ENCODE peak calls at places on chromosomes 3 and 15, in seven cellular contexts. H is fibroblast of mammary gland, X is thyroid gland, B is A549, V is fibroblast of lung, M is bronchial epithelial cell, E is IMR-90. Y is an unnamed sample.

GRCh38 chr3:132654190-132654589 is 5.4 kb downstream of the ACAD11 start:
- DNase-seq in X (no peak), B (no peak), V (no peak), E (no peak), M (no peak), H (peak), Y (no peak)

GRCh38 chr15:78207641-78208340 is 26.6 kb downstream of the ACSBG1 start:
- DNase-seq in V (no peak), B (no peak), X (no peak), E (no peak), M (no peak), H (no peak), Y (no peak)

GRCh38 chr3:89113887-89114840 is 6.7 kb downstream of the EPHA3 start:
- DNase-seq in B (no peak), H (peak), M (peak), E (peak), V (peak), X (peak), Y (peak)

GRCh38 chr3:40387895-40388254 is 891 bp downstream of the ENTPD3 start:
- DNase-seq in M (no peak), H (no peak), V (no peak), B (no peak), X (peak), E (no peak), Y (no peak)

GRCh38 chr15:97084650-97085049 is 754.1 kb downstream of the NR2F2 start:
- DNase-seq in X (no peak), E (no peak), V (peak), H (peak), M (no peak), B (no peak), Y (peak)

GRCh38 chr3:45082139-45082538 is 56.0 kb downstream of the CLEC3B start:
- DNase-seq in M (no peak), V (peak), X (no peak), H (peak), B (no peak), E (peak), Y (peak)

GRCh38 chr3:123605789-123606234 is 21.0 kb upstream of the HACD2 start:
- DNase-seq in B (peak), M (peak), E (no peak), V (peak), X (no peak), H (peak), Y (no peak)

GRCh38 chr3:89617706-89618105 is 510.3 kb downstream of the EPHA3 start:
- DNase-seq in B (no peak), X (no peak), H (peak), E (peak), M (peak), V (no peak), Y (no peak)

GRCh38 chr15:39969871-39970270 is 36.0 kb downstream of the EIF2AK4 start:
- DNase-seq in V (peak), M (peak), H (peak), X (no peak), B (no peak), E (peak), Y (peak)

GRCh38 chr15:96028620-96029019 is 301.9 kb upstream of the NR2F2 start:
- DNase-seq in E (no peak), M (no peak), B (no peak), X (no peak), H (no peak), V (no peak), Y (no peak)

GRCh38 chr15:27564656-27565055 is 534.5 kb downstream of the OCA2 start:
- DNase-seq in M (no peak), V (no peak), E (no peak), X (no peak), H (no peak), B (no peak), Y (no peak)

GRCh38 chr15:65653341-65653740 is 31.6 kb downstream of the SLC24A1 start:
- DNase-seq in V (peak), B (no peak), E (peak), H (peak), M (peak), X (no peak), Y (peak)

GRCh38 chr3:38349684-38350359 is 3.2 kb downstream of the XYLB start:
- DNase-seq in M (peak), E (peak), V (peak), B (no peak), H (peak), X (no peak), Y (no peak)

GRCh38 chr15:45943255-45943654 is 308.4 kb downstream of the SQOR start:
- DNase-seq in B (no peak), V (no peak), H (no peak), X (no peak), E (no peak), M (peak), Y (no peak)

GRCh38 chr15:31782951-31783350 is 247.4 kb upstream of the CHRNA7 start:
- DNase-seq in H (no peak), V (no peak), M (no peak), B (no peak), E (no peak), X (no peak), Y (no peak)

GRCh38 chr15:59062985-59063384 is 42.0 kb upstream of the CCNB2 start:
- DNase-seq in X (no peak), B (no peak), H (peak), V (no peak), E (no peak), M (no peak), Y (peak)

GRCh38 chr3:3087279-3087678 is 22.9 kb downstream of the IL5RA start:
- DNase-seq in M (no peak), X (no peak), V (no peak), E (no peak), B (no peak), H (no peak), Y (no peak)

GRCh38 chr15:39623550-39623931 is 42.7 kb downstream of the THBS1 start:
- DNase-seq in M (no peak), E (no peak), V (no peak), B (no peak), X (no peak), H (no peak), Y (no peak)

GRCh38 chr15:70974004-70974832 is 81.6 kb downstream of the LRRC49 start:
- DNase-seq in V (peak), B (peak), H (peak), M (peak), E (peak), X (no peak), Y (peak)

DNA sequence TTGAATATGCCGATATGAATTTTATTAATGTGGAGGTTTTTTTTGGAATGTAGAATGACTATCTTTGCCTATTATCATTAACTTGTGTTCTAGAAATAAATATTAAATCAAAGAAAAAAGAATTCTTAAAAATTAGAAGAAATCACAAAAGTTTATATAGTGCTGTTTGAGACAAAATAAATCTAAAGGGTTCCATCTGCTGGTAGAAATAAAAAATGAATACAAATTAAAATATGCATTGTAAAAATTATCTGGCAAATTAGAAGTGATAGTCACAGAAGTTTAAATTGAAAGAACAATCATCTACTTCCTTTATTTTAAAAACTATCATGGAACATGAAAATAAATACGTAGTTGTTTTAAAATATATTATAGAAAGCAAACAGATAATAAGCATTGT is 22.7 kb upstream of the ZBTB20 start:
- DNase-seq in V (no peak), E (no peak), B (no peak), H (no peak), X (no peak), M (peak), Y (peak)
- TF ChIP-seq CTCF in V (no peak), E (peak), B (peak), H (peak), X (peak), M (no peak), Y (peak)

GRCh38 chr3:185215873-185216586 is 37.8 kb downstream of the EHHADH start:
- DNase-seq in M (peak), E (peak), H (peak), V (no peak), B (no peak), X (no peak), Y (peak)
- H3K4me3 ChIP-seq in M (no peak), E (no peak), H (no peak), V (no peak), B (no peak), X (peak), Y (peak)

DNA sequence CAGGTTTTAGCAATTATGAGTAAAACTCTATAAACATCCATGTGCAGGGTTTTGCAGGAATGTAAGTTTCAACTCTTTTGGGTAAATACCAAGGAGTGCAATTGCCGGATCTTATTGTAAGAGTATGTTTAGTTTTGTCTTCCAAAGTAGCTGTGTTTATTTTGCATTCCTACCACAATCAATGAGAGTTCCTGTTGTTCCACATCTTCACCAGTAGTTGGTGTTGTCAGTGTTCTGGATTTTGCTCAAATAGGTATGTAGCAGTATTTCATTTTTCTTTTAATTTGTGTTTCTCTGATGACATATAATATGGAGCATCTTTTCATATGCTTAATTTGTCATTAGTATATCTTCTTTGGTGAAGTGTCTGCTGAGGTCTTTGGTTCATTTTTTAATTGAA is 185.1 kb upstream of the GALNT15 start:
- DNase-seq in B (no peak), E (peak), V (no peak), H (peak), M (peak), X (no peak), Y (peak)
- TF ChIP-seq CTCF in B (no peak), E (peak), V (no peak), H (peak), M (peak), X (no peak), Y (peak)

DNA sequence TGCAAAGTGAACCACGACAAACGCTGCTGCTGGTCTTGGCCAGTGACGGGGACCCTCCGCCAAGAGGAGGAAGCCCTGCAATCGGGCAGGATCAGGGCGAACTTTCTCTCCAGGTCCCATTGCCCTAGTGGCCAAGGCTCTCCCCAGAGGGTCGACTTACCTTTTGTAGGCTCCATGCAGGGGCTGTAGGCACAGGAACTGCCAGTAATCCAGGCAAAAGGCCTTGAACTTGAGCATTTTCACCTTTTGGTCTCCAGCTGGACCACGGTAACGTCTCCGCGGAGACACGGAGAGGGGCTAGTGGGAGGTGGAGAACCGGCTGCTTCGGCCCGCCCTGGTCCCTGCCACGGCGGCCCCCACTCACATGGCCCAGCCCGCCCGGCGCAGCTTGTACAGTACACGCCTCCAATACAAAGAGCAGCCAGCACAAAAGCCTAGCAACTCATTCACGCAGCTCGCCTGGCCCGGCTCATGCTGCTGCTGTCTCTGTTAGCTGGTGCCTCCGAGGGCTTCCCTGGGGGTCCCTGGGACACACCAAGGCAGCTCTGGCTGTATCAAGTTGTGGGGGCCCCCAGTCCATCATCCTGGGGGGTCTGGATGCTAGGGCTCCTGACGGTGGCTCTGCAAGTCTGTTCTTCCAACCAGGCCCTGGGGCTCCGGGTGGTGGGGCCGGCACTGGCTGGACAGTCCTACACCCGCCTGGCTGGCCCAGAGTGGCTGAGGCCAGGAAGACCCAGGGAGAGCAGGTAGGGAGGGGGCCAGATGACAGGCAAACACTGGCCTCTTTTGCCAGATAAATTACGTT is 30.9 kb downstream of the IQSEC1 start:
- DNase-seq in B (no peak), E (no peak), X (no peak), M (no peak), V (no peak), H (no peak), Y (no peak)
- H3K4me3 ChIP-seq in B (no peak), E (no peak), X (no peak), M (no peak), V (no peak), H (no peak), Y (no peak)

GRCh38 chr3:126837773-126838172 is 133.7 kb downstream of the CHCHD6 start:
- DNase-seq in X (no peak), H (no peak), V (no peak), B (no peak), M (no peak), E (no peak), Y (no peak)

GRCh38 chr3:126836220-126836860 is 132.3 kb downstream of the CHCHD6 start:
- DNase-seq in V (no peak), H (no peak), B (no peak), M (no peak), E (no peak), X (no peak), Y (no peak)

GRCh38 chr3:126834596-126835471 is 130.8 kb downstream of the CHCHD6 start:
- DNase-seq in V (peak), E (no peak), B (no peak), M (no peak), H (no peak), X (no peak), Y (no peak)

GRCh38 chr3:126832933-126833332 is 128.9 kb downstream of the CHCHD6 start:
- DNase-seq in B (no peak), H (no peak), E (no peak), X (no peak), V (no peak), M (no peak), Y (no peak)

DNA sequence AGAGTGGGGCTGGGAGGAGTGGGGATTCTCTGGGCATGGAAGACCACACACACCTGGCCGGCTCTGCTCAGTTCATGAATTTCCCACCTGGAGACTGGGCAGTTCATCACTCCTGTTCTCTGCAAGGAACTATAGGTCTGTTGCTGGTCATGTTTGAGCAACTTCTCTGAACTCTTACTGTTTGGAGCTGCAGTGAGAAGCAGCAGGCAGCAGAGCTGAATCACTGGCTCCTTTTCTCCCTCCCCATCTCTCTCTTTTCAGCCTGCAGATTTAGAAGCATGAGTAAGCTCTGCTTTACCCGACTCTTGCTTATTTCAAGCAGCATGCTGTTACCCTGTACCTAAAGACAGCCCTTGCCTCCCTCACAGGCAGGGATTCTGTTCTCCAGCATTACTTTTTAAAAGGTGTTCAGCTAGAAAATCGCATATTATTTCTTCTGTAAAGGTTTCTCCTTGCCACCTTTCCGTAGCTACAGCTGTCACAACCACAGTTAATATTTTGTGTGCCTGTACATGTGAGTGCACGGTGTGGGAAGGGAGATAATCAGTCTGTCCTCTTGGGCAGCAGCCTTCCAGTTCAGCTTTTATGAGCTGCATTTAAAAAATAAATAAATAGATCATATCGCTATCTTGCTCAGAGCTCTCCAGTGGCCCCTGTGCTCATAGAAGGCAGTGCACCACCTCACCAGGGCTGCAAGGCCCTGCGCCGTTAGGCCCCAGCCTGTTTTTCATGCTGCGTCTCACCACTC is 131.6 kb downstream of the CHCHD6 start:
- DNase-seq in H (peak), V (peak), B (no peak), X (no peak), E (peak), M (peak), Y (peak)
- TF ChIP-seq CTCF in H (peak), V (no peak), B (no peak), X (no peak), E (peak), M (no peak), Y (peak)

DNA sequence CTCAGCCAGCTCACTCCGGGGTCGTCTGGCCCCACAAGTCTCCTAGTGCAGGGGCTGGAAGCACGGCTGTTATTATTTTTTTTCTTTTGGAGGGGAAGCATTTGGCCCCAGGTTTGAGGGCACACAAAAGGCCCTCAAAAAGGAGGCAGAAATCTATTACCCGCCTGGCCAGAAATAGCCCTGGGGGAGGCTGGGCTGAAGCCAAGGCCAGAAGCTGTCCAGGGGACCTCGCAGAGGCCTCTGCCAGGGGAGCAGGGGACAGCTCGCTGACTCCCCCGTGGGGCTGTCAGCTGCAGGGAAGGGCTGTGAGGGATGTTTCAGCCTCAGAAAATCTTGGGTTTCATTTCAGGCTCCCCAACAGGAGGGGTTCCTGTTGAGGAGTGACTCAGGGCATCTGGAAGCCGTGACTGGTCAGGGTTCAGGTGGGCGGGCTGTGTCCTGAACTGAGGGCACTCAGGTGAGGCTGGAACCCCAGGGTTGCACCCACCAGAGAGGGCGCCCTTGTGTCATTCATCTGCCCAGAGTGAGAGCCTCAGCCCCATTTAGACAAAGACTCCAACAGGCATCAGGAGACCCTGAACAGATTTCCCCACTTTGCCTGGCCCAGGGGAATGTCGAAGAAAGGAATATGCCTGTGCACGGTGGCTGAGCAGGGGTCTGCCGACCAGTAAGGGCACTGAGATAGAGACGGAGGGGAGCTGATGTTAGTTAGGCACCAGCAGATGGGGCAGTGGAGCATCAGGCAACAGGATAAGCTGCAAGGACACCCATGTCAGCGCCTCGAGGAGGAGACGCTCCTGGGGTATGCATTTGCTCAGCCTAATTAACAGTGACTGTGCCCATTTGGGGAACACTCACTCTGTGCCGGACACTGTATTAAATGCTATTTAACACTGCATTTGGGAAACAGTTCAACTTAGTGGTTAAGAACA is 43.5 kb upstream of the SLC6A11 start:
- DNase-seq in X (no peak), M (peak), V (peak), H (peak), E (no peak), B (peak), Y (peak)
- H3K4me3 ChIP-seq in X (no peak), M (no peak), V (no peak), H (no peak), E (no peak), B (no peak), Y (no peak)

GRCh38 chr3:143601738-143602480 is 246.4 kb downstream of the SLC9A9 start:
- DNase-seq in M (peak), X (peak), H (peak), B (no peak), E (peak), V (peak), Y (peak)
- TF ChIP-seq CTCF in M (no peak), X (no peak), H (no peak), B (no peak), E (no peak), V (no peak), Y (no peak)